ENCODE peak calls at places on chromosomes 11 and 22, in eight cellular contexts. T is amniotic epithelial cell, S is osteocyte, L is HS-5, H is cardiac fibroblast, O is colonic mucosa, U is dermis microvascular lymphatic vessel endothelial cell, R is activated T-helper 1 cell treated with Interleukin-2 at 50 U/mL for 16 hours. Q is an unnamed sample.

GRCh38 chr11:20131744-20132666 is 28.3 kb downstream of the DBX1 start:
- DNase-seq in T (peak), S (no peak), L (no peak), H (peak), O (peak), U (peak), R (no peak), Q (peak)

GRCh38 chr22:28799834-28800307 is 498 bp downstream of the XBP1 start:
- DNase-seq in T (peak), S (peak), L (peak), H (peak), O (peak), U (peak), R (peak), Q (peak)

GRCh38 chr11:66470015-66470414 is 3.3 kb downstream of the PELI3 start:
- DNase-seq in T (no peak), S (no peak), L (no peak), H (no peak), O (no peak), U (no peak), R (no peak), Q (no peak)

GRCh38 chr11:23995891-23996290 is 501.0 kb upstream of the LUZP2 start:
- DNase-seq in T (peak), S (no peak), L (no peak), H (no peak), O (no peak), U (no peak), R (no peak), Q (no peak)

GRCh38 chr11:65113361-65113756 is 1.7 kb downstream of the TM7SF2 start:
- DNase-seq in T (no peak), S (no peak), L (no peak), H (no peak), O (no peak), U (no peak), R (no peak), Q (no peak)

GRCh38 chr11:70467196-70468085 is 69.1 kb downstream of the CTTN start:
- DNase-seq in T (peak), S (no peak), L (no peak), H (peak), O (peak), U (no peak), R (no peak), Q (peak)

GRCh38 chr11:64765841-64766682 is 6.3 kb upstream of the PYGM start:
- DNase-seq in T (no peak), S (no peak), L (no peak), H (no peak), O (no peak), U (no peak), R (no peak), Q (no peak)

GRCh38 chr11:1397146-1397861 is 7.6 kb downstream of the BRSK2 start:
- DNase-seq in T (no peak), S (no peak), L (no peak), H (no peak), O (no peak), U (no peak), R (no peak), Q (no peak)

GRCh38 chr11:70825893-70826540 is 426.4 kb downstream of the SHANK2 start:
- DNase-seq in T (no peak), S (no peak), L (no peak), H (peak), O (no peak), U (no peak), R (no peak), Q (no peak)

GRCh38 chr11:100098560-100098959 is 588.5 kb upstream of the ARHGAP42 start:
- DNase-seq in T (peak), S (no peak), L (peak), H (no peak), O (no peak), U (no peak), R (no peak), Q (no peak)

GRCh38 chr22:22854466-22854865 is 33.1 kb upstream of the IGLL5 start:
- DNase-seq in T (no peak), S (no peak), L (no peak), H (no peak), O (no peak), U (no peak), R (no peak), Q (no peak)

GRCh38 chr22:22123118-22123959 is 121.2 kb upstream of the VPREB1 start:
- DNase-seq in T (no peak), S (no peak), L (no peak), H (no peak), O (no peak), U (no peak), R (no peak), Q (no peak)

GRCh38 chr22:37126383-37126782 is 16.9 kb upstream of the TMPRSS6 start:
- DNase-seq in T (peak), S (no peak), L (no peak), H (peak), O (no peak), U (peak), R (no peak), Q (no peak)

GRCh38 chr11:79321282-79321681 is 119.5 kb downstream of the TENM4 start:
- DNase-seq in T (peak), S (no peak), L (no peak), H (no peak), O (no peak), U (no peak), R (no peak), Q (no peak)

GRCh38 chr11:75265851-75266531 is 25.4 kb downstream of the TPBGL start:
- DNase-seq in T (peak), S (no peak), L (no peak), H (peak), O (no peak), U (no peak), R (no peak), Q (no peak)

GRCh38 chr11:31968774-31969433 is 122.0 kb upstream of the RCN1 start:
- DNase-seq in T (peak), S (no peak), L (peak), H (peak), O (no peak), U (no peak), R (no peak), Q (peak)

GRCh38 chr22:25742918-25743708 is 1.1 kb downstream of the MYO18B start:
- DNase-seq in T (no peak), S (no peak), L (no peak), H (no peak), O (no peak), U (no peak), R (no peak), Q (no peak)

GRCh38 chr22:42747701-42748513 is 27.2 kb upstream of the A4GALT start:
- DNase-seq in T (peak), S (no peak), L (peak), H (peak), O (no peak), U (peak), R (no peak), Q (no peak)

GRCh38 chr11:117045196-117045595 is 53.0 kb downstream of the SIK3 start:
- DNase-seq in T (peak), S (no peak), L (no peak), H (peak), O (peak), U (no peak), R (no peak), Q (no peak)

GRCh38 chr11:18600915-18601569 is 1.5 kb downstream of the MISFA start:
- DNase-seq in T (no peak), S (no peak), L (no peak), H (no peak), O (no peak), U (no peak), R (no peak), Q (no peak)